ENCODE peak calls at places on chromosome 14, in four cellular contexts. B is H9, S is mesenchymal stem cell, U is H1. O is an unnamed sample.

GRCh38 chr14:30974628-30975027 is 50.8 kb upstream of the AP4S1 start:
- DNase-seq in B (no peak), S (peak; percentile 85), U (no peak), O (no peak)

GRCh38 chr14:47044841-47045240 is 393.3 kb upstream of the RPL10L start:
- DNase-seq in B (peak; percentile 70), S (peak; percentile 42), U (peak; percentile 39), O (peak; percentile 11)

GRCh38 chr14:54695196-54695595 is 128.3 kb downstream of the SAMD4A start:
- DNase-seq in B (no peak), S (no peak), U (no peak), O (no peak)

GRCh38 chr14:105142651-105143450 is 25.7 kb downstream of the JAG2 start:
- DNase-seq in B (peak; percentile 19), S (no peak), U (no peak), O (no peak)

GRCh38 chr14:105748204-105748578 is 221.8 kb downstream of the TMEM121 start:
- DNase-seq in B (no peak), S (no peak), U (no peak), O (no peak)

GRCh38 chr14:105092912-105093425 is 27.7 kb upstream of the GPR132 start:
- DNase-seq in B (peak; percentile 51), S (peak; percentile 51), U (no peak), O (no peak)

GRCh38 chr14:103819503-103820307 is 27.7 kb downstream of the PPP1R13B start:
- DNase-seq in B (peak; percentile 77), S (peak; percentile 11), U (peak; percentile 27), O (peak; percentile 5)

GRCh38 chr14:105841022-105842009 is 314.9 kb downstream of the TMEM121 start:
- DNase-seq in B (peak; percentile 5), S (no peak), U (no peak), O (no peak)

GRCh38 chr14:98501335-98501734 is 770.7 kb downstream of the BCL11B start:
- DNase-seq in B (no peak), S (no peak), U (no peak), O (no peak)

GRCh38 chr14:94143239-94143638 is 13.8 kb upstream of the IFI27L2 start:
- DNase-seq in B (peak; percentile 58), S (no peak), U (no peak), O (no peak)

GRCh38 chr14:90820958-90821357 is 4.7 kb upstream of the TTC7B start:
- DNase-seq in B (no peak), S (no peak), U (no peak), O (no peak)

GRCh38 chr14:106691601-106692291 is 1165.4 kb downstream of the TMEM121 start:
- DNase-seq in B (no peak), S (no peak), U (no peak), O (no peak)

GRCh38 chr14:28515571-28515970 is 251.0 kb upstream of the FOXG1 start:
- DNase-seq in B (no peak), S (no peak), U (no peak), O (no peak)

GRCh38 chr14:32209471-32209870 is 6.4 kb upstream of the RNU6-8 start:
- DNase-seq in B (no peak), S (no peak), U (no peak), O (no peak)

GRCh38 chr14:67416810-67417209 is 4.8 kb upstream of the PLEK2 start:
- DNase-seq in B (no peak), S (no peak), U (no peak), O (no peak)

GRCh38 chr14:58777541-58777979 is 139.8 kb downstream of the DACT1 start:
- DNase-seq in B (no peak), S (peak; percentile 87), U (no peak), O (no peak)
- H2BK12ac ChIP-seq in B (no peak overlapping the region), S (no peak overlapping the region), U (no peak overlapping the region), O (no peak overlapping the region)

DNA sequence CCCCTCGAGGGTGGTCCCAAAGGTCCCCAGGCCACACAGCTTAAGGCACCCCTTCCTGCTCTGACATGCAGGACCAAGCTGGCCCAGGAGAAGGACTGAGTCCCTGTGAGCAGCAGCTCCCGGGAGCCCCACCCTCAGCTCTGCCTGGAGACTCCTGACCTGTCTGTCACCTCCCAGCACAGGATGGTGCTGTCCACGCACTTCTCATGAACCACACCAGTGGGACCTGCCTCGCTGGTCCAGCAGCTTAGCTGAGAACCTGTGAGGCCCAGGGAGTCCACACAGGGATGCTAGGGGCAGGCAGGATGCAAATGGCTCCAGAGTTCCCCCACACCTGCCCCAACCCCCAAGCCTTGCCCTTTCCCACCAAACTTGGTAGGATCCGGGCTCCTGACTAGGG is 27.7 kb downstream of the CCDC85C start:
- DNase-seq in B (no peak), S (no peak), U (no peak), O (no peak)
- H3K27ac ChIP-seq in B (no peak overlapping the region), S (no peak overlapping the region), U (no peak overlapping the region), O (no peak overlapping the region)

GRCh38 chr14:69152181-69152943 is 557 bp downstream of the DCAF5 start:
- DNase-seq in B (peak; percentile 74), S (peak; percentile 55), U (no peak), O (peak; percentile 42)
- H2BK15ac ChIP-seq in B (no peak overlapping the region), S (peak overlapping the region; percentile 94), U (no peak overlapping the region), O (peak overlapping the region; percentile 81)

GRCh38 chr14:85531141-85531593 is 1.2 kb downstream of the FLRT2 start:
- DNase-seq in B (peak; percentile 75), S (peak; percentile 91), U (no peak), O (peak; percentile 42)
- H2BK12ac ChIP-seq in B (no peak overlapping the region), S (no peak overlapping the region), U (no peak overlapping the region), O (no peak overlapping the region)

GRCh38 chr14:65015391-65015790 is 28.7 kb downstream of the FNTB start:
- DNase-seq in B (no peak), S (no peak), U (no peak), O (no peak)
- H3K27ac ChIP-seq in B (no peak overlapping the region), S (no peak overlapping the region), U (no peak overlapping the region), O (no peak overlapping the region)

DNA sequence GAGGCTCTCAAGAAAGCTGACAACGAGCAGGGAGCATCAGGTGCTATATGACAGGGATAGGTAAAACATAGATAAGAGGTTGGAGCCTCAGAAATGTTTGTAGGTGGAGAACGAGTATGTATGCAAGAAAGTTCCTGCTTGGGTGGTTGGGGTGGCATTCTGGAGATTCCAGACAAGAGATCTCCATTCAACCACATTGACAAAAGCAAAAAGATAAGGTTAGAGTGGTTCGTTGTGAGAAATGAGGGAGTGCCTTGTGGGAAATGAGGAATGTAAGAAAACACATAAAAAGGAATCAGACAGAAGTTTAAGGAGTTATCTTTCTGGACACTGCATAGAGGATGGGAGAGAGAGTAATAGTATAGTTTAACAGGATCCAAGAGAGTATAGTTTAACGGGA is 290.3 kb downstream of the DPF3 start:
- DNase-seq in B (no peak), S (no peak), U (no peak), O (no peak)
- H2BK15ac ChIP-seq in B (no peak overlapping the region), S (no peak overlapping the region), U (no peak overlapping the region), O (no peak overlapping the region)

DNA sequence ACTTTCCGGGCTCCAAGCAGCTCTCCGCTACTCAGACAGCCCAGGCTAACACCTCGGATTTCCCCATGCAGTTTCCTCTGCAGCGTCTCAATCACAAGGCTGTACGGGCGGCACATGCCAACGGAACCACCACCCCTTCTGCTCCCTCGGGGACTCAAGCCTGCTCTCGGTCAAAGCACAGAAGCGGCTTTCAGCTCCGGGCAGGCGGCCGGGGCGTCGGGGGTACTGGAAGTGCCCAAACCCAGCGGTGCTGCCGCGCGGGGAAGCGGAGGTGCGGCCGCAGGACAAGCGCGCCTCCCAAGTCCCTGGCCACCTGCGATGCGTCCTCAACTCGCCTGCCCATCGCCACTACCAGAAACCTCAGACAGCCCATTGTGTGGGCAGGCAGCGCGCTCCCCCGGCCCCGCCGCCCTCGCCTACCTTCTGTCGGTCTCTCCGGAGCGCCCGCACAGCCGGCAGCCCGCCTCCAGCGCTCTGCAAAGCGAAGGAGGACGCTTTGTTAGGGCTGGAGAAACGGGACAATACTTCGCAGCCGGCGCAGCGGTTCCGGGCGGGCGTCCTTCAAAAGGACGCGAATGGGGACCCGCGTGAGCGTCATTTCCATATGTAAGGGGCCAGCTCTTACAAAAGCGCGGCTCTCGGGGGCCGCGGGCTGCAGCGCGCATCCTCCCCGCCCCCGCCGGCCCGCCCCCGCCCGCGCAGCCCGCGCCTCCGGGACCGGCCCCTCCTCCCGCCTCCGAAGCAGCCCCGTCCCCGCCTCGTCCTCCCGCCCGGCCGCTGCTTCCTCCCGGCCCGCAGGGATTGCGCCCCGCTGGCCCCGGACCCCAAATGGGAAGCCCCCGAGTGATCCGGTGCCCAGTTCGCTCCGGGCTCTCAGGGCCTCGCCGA is 674 bp downstream of the NIN start:
- DNase-seq in B (peak; percentile 81), S (peak; percentile 67), U (no peak), O (peak; percentile 79)
- H2BK12ac ChIP-seq in B (no peak overlapping the region), S (no peak overlapping the region), U (peak overlapping the region; percentile 28), O (peak overlapping the region; percentile 31)

DNA sequence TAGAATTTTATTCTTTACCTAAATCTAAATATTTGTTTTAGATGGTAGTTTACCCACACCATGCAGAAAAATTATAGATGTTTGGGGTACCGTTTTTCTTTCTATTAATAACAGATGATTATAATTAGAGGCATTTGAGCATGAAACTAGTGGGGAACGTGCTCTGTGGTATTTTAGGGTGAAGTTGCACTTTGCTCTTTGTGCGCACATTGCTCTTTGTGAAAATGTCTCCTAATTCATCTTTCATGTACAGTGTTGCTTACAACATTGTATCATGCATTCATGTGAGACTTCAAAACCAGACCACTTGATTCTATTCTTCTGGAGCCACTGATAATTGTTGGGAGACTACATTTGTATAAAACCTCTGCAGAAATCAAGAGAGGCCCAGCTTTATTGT is 449.1 kb upstream of the RGS6 start:
- DNase-seq in B (no peak), S (no peak), U (no peak), O (no peak)
- H3K27ac ChIP-seq in B (no peak overlapping the region), S (no peak overlapping the region), U (no peak overlapping the region), O (no peak overlapping the region)

GRCh38 chr14:75824328-75824727 is 157.5 kb downstream of the TGFB3 start:
- DNase-seq in B (no peak), S (no peak), U (no peak), O (no peak)

GRCh38 chr14:75823334-75823733 is 158.5 kb downstream of the TGFB3 start:
- DNase-seq in B (no peak), S (no peak), U (no peak), O (no peak)

GRCh38 chr14:75820761-75821160 is 159.7 kb downstream of the TTLL5 start:
- DNase-seq in B (no peak), S (no peak), U (no peak), O (no peak)

GRCh38 chr14:75821828-75822521 is 159.8 kb downstream of the TGFB3 start:
- DNase-seq in B (no peak), S (peak; percentile 56), U (no peak), O (no peak)

GRCh38 chr14:75822522-75823288 is 159.1 kb downstream of the TGFB3 start:
- DNase-seq in B (no peak), S (peak; percentile 71), U (no peak), O (no peak)
- H2BK15ac ChIP-seq in B (no peak overlapping the region), S (no peak overlapping the region), U (no peak overlapping the region), O (no peak overlapping the region)